ENCODE peak calls at places on chromosomes 16 and 17, in five cellular contexts. P is activated gamma-delta T cell treated with anti-CD3 and anti-CD28 coated beads, Interleukin-2, amount 50 U/mL, for 16 hours; I is H9; E is pons; F is activated CD4-positive, CD25-positive, alpha-beta regulatory T cell. B is an unnamed sample.

GRCh38 chr17:67696853-67697505 is 20.8 kb upstream of the NOL11 start:
- DNase-seq in P (no peak), F (no peak), E (no peak), I (no peak), B (no peak)

GRCh38 chr16:2507679-2508064 is 6.1 kb upstream of the ATP6V0C start:
- DNase-seq in E (peak), F (no peak), P (no peak), I (no peak), B (peak)

GRCh38 chr17:66331038-66331816 is 28.8 kb downstream of the PRKCA start:
- DNase-seq in I (no peak), P (no peak), E (no peak), F (no peak), B (no peak)

GRCh38 chr17:2749784-2750181 is 331 bp upstream of the CCDC92B start:
- DNase-seq in E (peak), I (peak), F (peak), P (peak), B (peak)

GRCh38 chr17:82973456-82974135 is 105.8 kb upstream of the METRNL start:
- DNase-seq in E (no peak), I (peak), F (no peak), P (no peak), B (no peak)

GRCh38 chr16:11391576-11391975 is 46.3 kb downstream of the RMI2 start:
- DNase-seq in I (peak), P (no peak), E (no peak), F (no peak), B (no peak)

GRCh38 chr17:39400547-39401411 is 647 bp downstream of the FBXL20 start:
- DNase-seq in I (no peak), P (peak), E (peak), F (no peak), B (peak)

GRCh38 chr16:21222495-21223337 is 10.8 kb upstream of the ANKS4B start:
- DNase-seq in I (no peak), F (no peak), E (no peak), P (no peak), B (no peak)

GRCh38 chr16:17019366-17019765 is 451.4 kb downstream of the XYLT1 start:
- DNase-seq in F (no peak), E (no peak), P (no peak), I (no peak), B (no peak)

GRCh38 chr16:19153876-19154275 is 14.2 kb upstream of the SYT17 start:
- DNase-seq in P (no peak), E (no peak), F (no peak), I (no peak), B (no peak)

GRCh38 chr16:53999841-54000240 is 286.7 kb downstream of the IRX3 start:
- DNase-seq in I (no peak), F (no peak), E (no peak), P (no peak), B (no peak)

GRCh38 chr17:6573982-6574688 is 17.8 kb upstream of the PITPNM3 start:
- DNase-seq in E (no peak), P (no peak), I (no peak), F (no peak), B (no peak)

GRCh38 chr17:13736915-13737314 is 135.2 kb upstream of the HS3ST3A1 start:
- DNase-seq in E (no peak), P (no peak), F (no peak), I (no peak), B (no peak)

GRCh38 chr17:76572201-76572910 is 13.3 kb downstream of the ST6GALNAC2 start:
- DNase-seq in E (no peak), P (no peak), I (no peak), F (no peak), B (no peak)

GRCh38 chr16:81164481-81164880 is 68.3 kb upstream of the GCSH start:
- DNase-seq in P (no peak), E (no peak), F (no peak), I (no peak), B (no peak)

GRCh38 chr17:73156166-73156840 is 8.5 kb upstream of the SSTR2 start:
- DNase-seq in I (peak), E (peak), P (peak), F (peak), B (peak)

GRCh38 chr17:81386646-81387234 is 8.5 kb upstream of the BAHCC1 start:
- DNase-seq in E (no peak), I (no peak), P (no peak), F (no peak), B (peak)

GRCh38 chr16:17173134-17173729 is 297.5 kb downstream of the XYLT1 start:
- DNase-seq in E (peak), P (no peak), F (no peak), I (no peak), B (no peak)

GRCh38 chr16:53503270-53503911 is 382 bp upstream of the AKTIP start:
- DNase-seq in I (peak), F (peak), P (peak), E (peak), B (peak)

GRCh38 chr17:32926183-32926582 is 1.8 kb upstream of the TMEM98 start:
- DNase-seq in F (no peak), I (peak), E (no peak), P (no peak), B (no peak)

GRCh38 chr17:16938496-16939270 is 33.2 kb downstream of the TNFRSF13B start:
- DNase-seq in F (no peak), E (no peak), P (no peak), I (peak), B (no peak)

GRCh38 chr17:49851387-49852291 is 3.8 kb upstream of the TAC4 start:
- DNase-seq in F (peak), I (peak), P (peak), E (peak), B (peak)